ENCODE peak calls at places on chromosome 16, in eight cellular contexts. I, L, G, M, U, B, A and S are unnamed samples.

GRCh38 chr16:55370762-55371482 is 46.9 kb downstream of the IRX6 start:
- DNase-seq in U (peak; percentile 71), B (no peak), L (peak; percentile 84), G (no peak), M (peak; percentile 74), I (peak; percentile 19), A (peak; percentile 7), S (no peak)

GRCh38 chr16:1884155-1884760 is 12.3 kb upstream of the MEIOB start:
- DNase-seq in U (peak; percentile 57), G (peak; percentile 48), M (no peak), B (no peak), L (peak; percentile 54), A (peak; percentile 63), I (peak; percentile 50), S (peak; percentile 18)

GRCh38 chr16:79751785-79752184 is 151.2 kb upstream of the MAF start:
- DNase-seq in U (no peak), G (no peak), I (no peak), M (no peak), B (no peak), A (no peak), L (no peak), S (no peak)

GRCh38 chr16:25045696-25046381 is 30.7 kb upstream of the ARHGAP17 start:
- DNase-seq in L (no peak), B (no peak), U (no peak), A (no peak), M (no peak), I (peak; percentile 74), G (no peak), S (peak; percentile 34)

GRCh38 chr16:75820672-75821071 is 94.4 kb upstream of the CPHXL start:
- DNase-seq in L (peak; percentile 6), B (no peak), I (peak; percentile 20), A (no peak), U (no peak), M (no peak), G (no peak), S (no peak)

GRCh38 chr16:86579268-86580062 is 1.1 kb downstream of the FOXL1 start:
- DNase-seq in G (no peak), U (no peak), B (no peak), M (peak; percentile 56), L (peak; percentile 51), A (no peak), I (no peak), S (no peak)

GRCh38 chr16:31466381-31466841 is 5.5 kb upstream of the TGFB1I1 start:
- DNase-seq in G (no peak), A (no peak), U (no peak), M (no peak), I (no peak), B (no peak), L (no peak), S (no peak)

GRCh38 chr16:72203401-72203800 is 31.4 kb upstream of the PMFBP1 start:
- DNase-seq in U (no peak), L (no peak), B (peak; percentile 49), I (no peak), A (no peak), G (no peak), M (no peak), S (peak; percentile 83)

GRCh38 chr16:64864232-64864803 is 257.5 kb downstream of the CDH11 start:
- DNase-seq in M (no peak), U (no peak), L (no peak), A (no peak), G (no peak), B (no peak), I (no peak), S (no peak)

GRCh38 chr16:23907457-23907902 is 71.7 kb downstream of the PRKCB start:
- DNase-seq in U (no peak), G (no peak), M (no peak), I (peak; percentile 91), B (no peak), L (no peak), A (no peak), S (no peak)
- H3K4me1 ChIP-seq in U (no peaks in the 10 kb centered on the region), G (no peaks in the 10 kb centered on the region), M (peaks cover 9% of the 10 kb centered on the region), I (peaks cover 35% of the 10 kb centered on the region), B (no peaks in the 10 kb centered on the region), L (peaks cover 13% of the 10 kb centered on the region), A (no peaks in the 10 kb centered on the region), S (no peaks in the 10 kb centered on the region)

GRCh38 chr16:69476920-69477418 is 52.5 kb downstream of the CYB5B start:
- DNase-seq in I (peak; percentile 55), M (no peak), L (no peak), G (peak; percentile 50), U (no peak), A (peak; percentile 29), B (no peak), S (peak; percentile 84)
- TF ChIP-seq POLR2AphosphoS5 in I (no peak), M (no peak), L (no peak), G (peak; percentile 31), U (peak; percentile 81), A (no peak), B (no peak), S (peak; percentile 67)

GRCh38 chr16:11550651-11551498 is 35.8 kb downstream of the LITAF start:
- DNase-seq in U (no peak), B (no peak), L (no peak), M (no peak), A (no peak), I (no peak), G (no peak), S (no peak)
- H3K79me2 ChIP-seq in U (no peaks in the 10 kb centered on the region), B (no peaks in the 10 kb centered on the region), L (peaks cover 10% of the 10 kb centered on the region), M (no peaks in the 10 kb centered on the region), A (no peaks in the 10 kb centered on the region), I (no peaks in the 10 kb centered on the region), G (no peaks in the 10 kb centered on the region), S (no peaks in the 10 kb centered on the region)

GRCh38 chr16:49515861-49516260 is 142.3 kb downstream of the C16orf78 start:
- DNase-seq in B (no peak), L (no peak), I (no peak), A (no peak), G (no peak), M (no peak), U (no peak), S (no peak)
- H3K4me1 ChIP-seq in B (no peaks in the 10 kb centered on the region), L (no peaks in the 10 kb centered on the region), I (no peaks in the 10 kb centered on the region), A (no peaks in the 10 kb centered on the region), G (no peaks in the 10 kb centered on the region), M (no peaks in the 10 kb centered on the region), U (no peaks in the 10 kb centered on the region), S (no peaks in the 10 kb centered on the region)

GRCh38 chr16:70747703-70748631 is 53.0 kb downstream of the VAC14 start:
- DNase-seq in U (no peak), I (peak; percentile 55), L (no peak), G (no peak), M (no peak), A (no peak), B (no peak), S (no peak)

GRCh38 chr16:70745536-70746025 is 55.4 kb downstream of the VAC14 start:
- DNase-seq in A (no peak), I (no peak), B (no peak), U (no peak), G (no peak), L (no peak), M (no peak), S (no peak)

GRCh38 chr16:70746040-70746707 is 54.8 kb downstream of the VAC14 start:
- DNase-seq in M (no peak), G (peak; percentile 51), B (no peak), I (peak; percentile 44), A (peak; percentile 92), U (peak; percentile 41), L (no peak), S (peak; percentile 36)

GRCh38 chr16:70749006-70749678 is 51.8 kb downstream of the VAC14 start:
- DNase-seq in G (no peak), M (no peak), U (no peak), B (no peak), A (no peak), I (no peak), L (no peak), S (no peak)

DNA sequence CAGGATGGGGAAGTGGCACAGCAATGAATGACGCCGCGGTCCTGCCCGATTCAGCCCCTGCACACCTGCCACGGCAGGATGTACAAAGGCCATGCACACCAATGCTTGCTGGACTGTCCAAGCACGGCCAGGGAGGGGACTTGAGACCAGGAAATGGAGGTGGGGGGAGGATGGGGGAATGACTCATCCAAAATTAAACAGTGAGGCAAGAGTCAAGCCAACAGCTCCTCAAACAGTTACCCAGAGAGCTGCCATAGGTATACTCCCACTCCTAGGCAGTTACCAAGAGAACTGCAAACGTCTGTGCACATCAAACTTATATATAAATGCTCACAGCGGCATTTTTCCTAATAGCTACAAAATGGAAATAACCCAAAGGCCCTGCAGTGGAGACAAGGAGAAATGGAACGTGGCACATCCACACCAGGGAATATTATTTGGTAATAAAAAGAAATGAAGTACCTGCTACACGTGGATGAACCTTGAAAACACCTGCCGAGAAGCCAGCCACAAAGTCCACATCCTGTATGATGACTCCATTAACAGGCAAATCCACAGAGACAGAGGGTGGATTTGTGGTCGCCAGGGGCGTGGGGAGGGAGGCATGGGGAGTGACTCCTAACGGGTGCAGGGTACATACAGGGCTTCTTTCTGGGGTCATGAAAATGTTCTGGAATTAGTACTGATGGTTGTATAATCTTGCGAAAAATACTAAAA is 54.1 kb downstream of the VAC14 start:
- DNase-seq in U (no peak), G (peak; percentile 75), I (peak; percentile 90), A (peak; percentile 99), B (no peak), L (no peak), M (no peak), S (peak; percentile 73)
- TF ChIP-seq POLR2AphosphoS5 in U (no peak), G (peak; percentile 53), I (no peak), A (peak; percentile 66), B (no peak), L (no peak), M (no peak), S (peak; percentile 47)